ENCODE peak calls at places on chromosome 5, in ten cellular contexts. S, G, M, A, U, P, O, B, L and T are unnamed samples.

GRCh38 chr5:150153957-150154617 is 1.6 kb downstream of the PDGFRB start:
- DNase-seq in A (no peak), B (peak), S (no peak), M (peak), P (peak), G (no peak), U (no peak), O (no peak), L (no peak), T (no peak)

GRCh38 chr5:175677571-175677970 is 19.7 kb downstream of the HRH2 start:
- DNase-seq in L (no peak), P (no peak), G (no peak), B (no peak), S (no peak), U (no peak), M (no peak), O (no peak), A (no peak), T (no peak)

GRCh38 chr5:107472620-107473064 is 198.1 kb downstream of the EFNA5 start:
- DNase-seq in A (no peak), M (no peak), G (no peak), S (no peak), L (no peak), B (no peak), P (no peak), O (no peak), U (no peak), T (no peak)

GRCh38 chr5:173055042-173055721 is 970 bp upstream of the CREBRF start:
- DNase-seq in G (no peak), S (no peak), A (no peak), B (no peak), U (no peak), L (no peak), O (no peak), M (no peak), P (no peak), T (no peak)

GRCh38 chr5:69293882-69294281 is 38.7 kb downstream of the CCDC125 start:
- DNase-seq in B (no peak), G (no peak), L (no peak), M (no peak), S (no peak), O (no peak), U (no peak), P (no peak), A (no peak), T (no peak)

GRCh38 chr5:173201636-173202265 is 33.3 kb downstream of the NKX2-5 start:
- DNase-seq in S (no peak), M (peak), G (peak), L (no peak), O (no peak), B (peak), U (no peak), P (no peak), A (no peak), T (no peak)

GRCh38 chr5:58717303-58718012 is 134.6 kb downstream of the RAB3C start:
- DNase-seq in G (no peak), A (no peak), B (no peak), S (no peak), M (no peak), U (no peak), L (no peak), O (no peak), P (peak), T (no peak)

GRCh38 chr5:138635268-138635667 is 60.1 kb upstream of the HSPA9 start:
- DNase-seq in U (no peak), S (no peak), G (no peak), B (peak), M (no peak), O (no peak), L (no peak), A (no peak), P (no peak), T (no peak)

GRCh38 chr5:39284552-39284951 is 65.2 kb upstream of the FYB1 start:
- DNase-seq in O (no peak), B (no peak), U (no peak), L (no peak), A (no peak), S (no peak), G (no peak), M (no peak), P (no peak), T (no peak)

GRCh38 chr5:172686111-172686510 is 45.0 kb downstream of the NEURL1B start:
- DNase-seq in L (peak), G (no peak), A (no peak), P (no peak), B (no peak), S (no peak), M (peak), O (no peak), U (no peak), T (no peak)

GRCh38 chr5:155004138-155004744 is 9.3 kb upstream of the KIF4B start:
- DNase-seq in M (no peak), L (no peak), P (peak), A (no peak), G (peak), U (peak), S (no peak), O (no peak), B (no peak), T (no peak)
- TF ChIP-seq CTCF in M (peak), L (peak), P (peak), A (peak), G (peak), U (peak), S (peak), O (no peak), B (peak), T (no peak)

GRCh38 chr5:14339467-14339866 is 196.3 kb downstream of the TRIO start:
- DNase-seq in A (no peak), L (no peak), P (no peak), U (no peak), S (no peak), O (no peak), B (no peak), M (no peak), G (no peak), T (no peak)
- H3K27ac ChIP-seq in A (no peak), L (no peak), P (no peak), U (no peak), S (no peak), O (no peak), B (no peak), M (no peak), G (no peak), T (peak)

GRCh38 chr5:60843693-60844428 is at the start of gene ELOVL7:
- DNase-seq in S (peak), A (no peak), O (no peak), M (no peak), P (peak), G (peak), B (peak), L (peak), U (peak), T (no peak)
- TF ChIP-seq CTCF in S (peak), A (no peak), O (no peak), M (peak), P (peak), G (peak), B (peak), L (no peak), U (peak), T (no peak)

GRCh38 chr5:71658916-71659661 is 60.0 kb upstream of the CARTPT start:
- DNase-seq in L (no peak), S (no peak), M (no peak), G (no peak), P (no peak), A (no peak), O (no peak), B (no peak), U (peak), T (no peak)

GRCh38 chr5:71666321-71666720 is 52.8 kb upstream of the CARTPT start:
- DNase-seq in A (no peak), L (no peak), G (no peak), U (no peak), S (no peak), B (no peak), O (no peak), P (no peak), M (no peak), T (no peak)

GRCh38 chr5:71663166-71663565 is 55.9 kb upstream of the CARTPT start:
- DNase-seq in M (no peak), B (no peak), P (no peak), L (no peak), O (no peak), U (no peak), A (no peak), G (no peak), S (no peak), T (no peak)

GRCh38 chr5:71663570-71663969 is 55.5 kb upstream of the CARTPT start:
- DNase-seq in A (no peak), B (no peak), G (no peak), L (no peak), S (no peak), O (no peak), P (no peak), U (no peak), M (no peak), T (no peak)

DNA sequence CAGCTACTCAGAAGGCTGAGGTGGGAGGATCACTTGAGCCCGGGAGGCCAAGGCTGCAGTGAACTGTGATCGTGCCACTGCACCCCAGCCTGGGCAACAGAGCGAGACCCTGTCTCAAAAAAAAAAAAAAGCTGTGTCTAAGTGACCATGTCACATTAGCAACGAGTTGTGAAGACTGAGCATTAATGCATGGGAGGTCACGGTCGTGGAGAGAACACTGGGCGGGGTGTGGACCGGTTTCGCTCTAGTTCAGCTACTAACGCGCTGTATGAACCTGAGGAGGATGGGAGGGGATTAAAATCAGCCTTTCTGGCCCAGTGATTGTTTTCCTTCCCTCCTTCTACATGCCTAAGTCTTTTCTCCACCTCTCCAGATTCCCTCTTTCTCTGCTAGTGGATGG is 56.7 kb upstream of the CARTPT start:
- DNase-seq in L (no peak), G (no peak), S (no peak), B (no peak), M (no peak), O (no peak), P (no peak), U (no peak), A (no peak), T (no peak)
- H3K27ac ChIP-seq in L (no peak), G (no peak), S (no peak), B (no peak), M (no peak), O (no peak), P (no peak), U (no peak), A (no peak), T (no peak)

GRCh38 chr5:115815693-115816225 is 700 bp downstream of the CDO1 start:
- DNase-seq in B (peak), O (no peak), G (no peak), L (no peak), S (peak), M (no peak), P (peak), A (peak), U (no peak), T (no peak)
- TF ChIP-seq CTCF in B (no peak), O (no peak), G (no peak), L (no peak), S (no peak), M (no peak), P (no peak), A (no peak), U (no peak), T (no peak)

DNA sequence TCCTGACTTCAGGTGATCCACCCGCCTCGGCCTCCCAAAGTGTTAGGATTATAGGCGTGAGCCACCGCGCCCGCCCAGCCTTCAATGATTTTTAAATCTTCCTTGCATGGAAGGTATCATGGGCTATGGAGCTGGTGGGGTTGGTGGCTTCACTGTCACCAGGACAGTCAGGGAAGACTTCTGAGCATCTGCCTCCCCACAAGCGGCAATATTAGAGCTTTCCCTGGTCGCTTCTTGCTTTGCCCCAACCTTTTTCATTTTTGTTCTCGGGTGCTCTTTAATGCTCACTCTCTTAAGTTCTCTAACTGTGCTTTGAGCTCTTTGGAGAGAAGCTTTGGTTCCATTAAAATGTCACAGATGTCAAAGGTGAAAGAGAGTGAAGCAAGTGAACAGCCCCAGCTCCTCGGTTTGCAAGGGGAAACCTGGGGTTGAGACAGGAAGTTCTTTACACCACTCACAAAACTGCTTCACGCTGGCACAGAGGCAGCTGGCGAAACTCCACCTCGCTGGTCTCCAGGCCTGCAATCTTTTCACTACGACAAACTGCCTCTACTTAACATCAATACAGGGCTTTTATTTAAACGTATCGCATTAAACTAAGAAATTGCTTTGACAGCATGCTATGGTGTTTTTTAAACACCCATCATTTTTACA is 142.5 kb upstream of the RETREG1 start:
- DNase-seq in U (no peak), M (no peak), O (no peak), B (peak), S (no peak), L (no peak), G (no peak), A (no peak), P (no peak), T (no peak)
- H3K27ac ChIP-seq in U (no peak), M (no peak), O (no peak), B (no peak), S (no peak), L (no peak), G (no peak), A (no peak), P (no peak), T (no peak)

GRCh38 chr5:135468086-135468485 is 15.9 kb upstream of the TIFAB start:
- DNase-seq in M (no peak), O (no peak), U (no peak), P (no peak), B (no peak), A (no peak), G (no peak), L (peak), S (no peak), T (no peak)

GRCh38 chr5:135468541-135468940 is 16.4 kb upstream of the TIFAB start:
- DNase-seq in G (no peak), S (no peak), P (no peak), O (no peak), L (peak), B (no peak), U (no peak), M (no peak), A (no peak), T (no peak)

GRCh38 chr5:135466178-135467050 is 14.3 kb upstream of the TIFAB start:
- DNase-seq in S (peak), B (peak), L (peak), P (peak), O (no peak), U (peak), M (peak), G (peak), A (peak), T (no peak)

GRCh38 chr5:135467051-135467625 is 15.0 kb upstream of the TIFAB start:
- DNase-seq in L (peak), U (no peak), M (no peak), S (no peak), P (no peak), B (no peak), A (no peak), G (no peak), O (no peak), T (no peak)

GRCh38 chr5:135465391-135466122 is 13.4 kb upstream of the TIFAB start:
- DNase-seq in L (peak), B (no peak), P (no peak), S (no peak), A (no peak), M (no peak), G (no peak), U (no peak), O (no peak), T (no peak)
- TF ChIP-seq CTCF in L (no peak), B (no peak), P (no peak), S (no peak), A (no peak), M (no peak), G (no peak), U (no peak), O (no peak), T (no peak)

GRCh38 chr5:143201589-143201988 is 201.9 kb downstream of the NR3C1 start:
- DNase-seq in P (no peak), S (no peak), B (peak), O (no peak), L (no peak), A (no peak), M (no peak), U (no peak), G (no peak), T (no peak)
- H3K27ac ChIP-seq in P (no peak), S (peak), B (no peak), O (no peak), L (no peak), A (peak), M (no peak), U (peak), G (no peak), T (no peak)

GRCh38 chr5:146836226-146836842 is 42.2 kb downstream of the PPP2R2B start:
- DNase-seq in A (no peak), P (no peak), U (no peak), L (no peak), O (no peak), M (no peak), B (no peak), S (no peak), G (no peak), T (no peak)

GRCh38 chr5:146840016-146840415 is 38.5 kb downstream of the PPP2R2B start:
- DNase-seq in B (no peak), U (no peak), A (no peak), O (no peak), G (no peak), M (no peak), L (no peak), P (no peak), S (no peak), T (no peak)
- TF ChIP-seq CTCF in B (no peak), U (no peak), A (no peak), O (no peak), G (no peak), M (no peak), L (no peak), P (no peak), S (no peak), T (no peak)

GRCh38 chr5:81631124-81631523 is 119.8 kb downstream of the SSBP2 start:
- DNase-seq in B (no peak), A (no peak), P (no peak), L (no peak), G (no peak), M (no peak), O (no peak), U (no peak), S (no peak), T (no peak)

GRCh38 chr5:81632679-81633078 is 118.2 kb downstream of the SSBP2 start:
- DNase-seq in P (no peak), O (no peak), L (no peak), B (no peak), M (no peak), A (no peak), G (no peak), U (no peak), S (no peak), T (no peak)

GRCh38 chr5:81626524-81626923 is 124.4 kb downstream of the SSBP2 start:
- DNase-seq in A (no peak), G (peak), B (peak), S (no peak), U (peak), P (no peak), O (no peak), L (no peak), M (peak), T (no peak)

GRCh38 chr5:81630721-81631120 is 120.2 kb downstream of the SSBP2 start:
- DNase-seq in U (no peak), G (no peak), M (no peak), B (no peak), A (no peak), S (no peak), O (no peak), P (no peak), L (no peak), T (no peak)

DNA sequence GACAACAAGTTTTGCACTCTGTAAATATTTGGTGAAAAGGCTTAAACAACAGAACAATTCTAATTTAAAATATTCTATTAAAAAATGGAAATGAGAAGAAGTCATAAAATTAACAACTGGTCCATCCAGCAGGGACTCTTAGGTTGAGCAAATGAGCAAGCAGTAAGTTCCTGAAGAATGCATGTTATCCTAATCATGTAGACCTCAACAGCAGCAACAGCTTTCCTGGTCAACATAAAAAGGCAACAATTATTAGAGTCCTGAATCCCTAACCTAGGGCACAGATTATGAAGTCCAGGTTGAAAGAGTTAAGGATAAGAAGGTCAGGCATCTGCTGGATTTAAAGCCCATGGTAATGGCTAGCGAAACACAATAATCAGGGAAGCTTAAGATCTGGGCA is 120.9 kb downstream of the SSBP2 start:
- DNase-seq in S (no peak), B (no peak), L (no peak), U (no peak), P (no peak), O (no peak), M (no peak), A (no peak), G (no peak), T (no peak)
- H3K27ac ChIP-seq in S (no peak), B (no peak), L (no peak), U (no peak), P (no peak), O (no peak), M (no peak), A (no peak), G (no peak), T (no peak)